ENCODE peak calls at places on chromosomes 7 and 10, in six cellular contexts. J is tibial artery, M is H7, C is psoas muscle, P is H1, K is lower lobe of right lung. E is an unnamed sample.

GRCh38 chr7:117951285-117951684 is 78.0 kb upstream of the CTTNBP2 start:
- DNase-seq in M (no peak), P (no peak), C (no peak), K (no peak), J (no peak), E (no peak)

GRCh38 chr10:2949221-2949947 is 118.0 kb upstream of the PFKP start:
- DNase-seq in C (no peak), K (no peak), M (no peak), J (no peak), P (no peak), E (no peak)

GRCh38 chr10:56831681-56832080 is 470.6 kb upstream of the ZWINT start:
- DNase-seq in C (no peak), K (no peak), J (no peak), M (no peak), P (no peak), E (no peak)

GRCh38 chr10:18368681-18369080 is 228.5 kb downstream of the CACNB2 start:
- DNase-seq in J (no peak), M (no peak), K (no peak), P (no peak), C (no peak), E (no peak)

GRCh38 chr10:97851341-97852001 is 1.8 kb downstream of the GOLGA7B start:
- DNase-seq in M (no peak), P (no peak), J (no peak), C (no peak), K (peak; percentile 69), E (no peak)

GRCh38 chr7:151233111-151233701 is 923 bp downstream of the CHPF2 start:
- DNase-seq in J (peak; percentile 78), P (no peak), M (peak; percentile 79), K (no peak), C (peak; percentile 59), E (peak; percentile 57)

GRCh38 chr10:60846173-60846572 is 67.9 kb downstream of the CDK1 start:
- DNase-seq in C (no peak), P (no peak), K (no peak), M (no peak), J (no peak), E (no peak)

GRCh38 chr7:157501576-157501975 is 164.8 kb downstream of the DNAJB6 start:
- DNase-seq in P (no peak), M (peak; percentile 17), K (no peak), J (no peak), C (no peak), E (no peak)

GRCh38 chr10:44510716-44511115 is 125.8 kb upstream of the CXCL12 start:
- DNase-seq in M (no peak), P (no peak), J (no peak), C (no peak), K (no peak), E (peak; percentile 8)

GRCh38 chr7:44796034-44796503 is 412 bp upstream of the PPIA start:
- DNase-seq in J (no peak), C (no peak), K (no peak), M (no peak), P (peak; percentile 23), E (no peak)

GRCh38 chr10:108755661-108756060 is 1167.7 kb downstream of the XPNPEP1 start:
- DNase-seq in P (no peak), J (no peak), M (no peak), C (no peak), K (no peak), E (no peak)

GRCh38 chr10:96369890-96370574 is 11.2 kb upstream of the OPALIN start:
- DNase-seq in C (no peak), J (no peak), P (no peak), M (no peak), K (no peak), E (no peak)

GRCh38 chr10:71092812-71093391 is 119.5 kb upstream of the UNC5B start:
- DNase-seq in M (no peak), P (no peak), J (peak; percentile 68), C (no peak), K (no peak), E (no peak)

GRCh38 chr7:2564970-2565546 is 6.3 kb downstream of the IQCE start:
- DNase-seq in P (no peak), M (no peak), J (no peak), K (peak; percentile 11), C (no peak), E (no peak)

GRCh38 chr10:29394321-29394932 is 105.6 kb downstream of the LYZL1 start:
- DNase-seq in C (no peak), M (peak; percentile 42), P (no peak), K (no peak), J (no peak), E (no peak)

GRCh38 chr10:33412261-33413092 is 78.0 kb upstream of the NRP1 start:
- DNase-seq in P (no peak), M (no peak), K (peak; percentile 60), C (peak; percentile 48), J (peak; percentile 70), E (peak; percentile 95)

GRCh38 chr10:33106767-33107166 is 148.7 kb upstream of the ITGB1 start:
- DNase-seq in C (no peak), K (no peak), J (no peak), P (no peak), M (no peak), E (no peak)

GRCh38 chr7:87447251-87447650 is 28.2 kb downstream of the ABCB4 start:
- DNase-seq in M (no peak), C (no peak), J (no peak), P (no peak), K (no peak), E (no peak)

GRCh38 chr10:90111671-90112070 is 410.3 kb downstream of the KIF20B start:
- DNase-seq in C (no peak), P (no peak), M (no peak), K (no peak), J (no peak), E (no peak)

DNA sequence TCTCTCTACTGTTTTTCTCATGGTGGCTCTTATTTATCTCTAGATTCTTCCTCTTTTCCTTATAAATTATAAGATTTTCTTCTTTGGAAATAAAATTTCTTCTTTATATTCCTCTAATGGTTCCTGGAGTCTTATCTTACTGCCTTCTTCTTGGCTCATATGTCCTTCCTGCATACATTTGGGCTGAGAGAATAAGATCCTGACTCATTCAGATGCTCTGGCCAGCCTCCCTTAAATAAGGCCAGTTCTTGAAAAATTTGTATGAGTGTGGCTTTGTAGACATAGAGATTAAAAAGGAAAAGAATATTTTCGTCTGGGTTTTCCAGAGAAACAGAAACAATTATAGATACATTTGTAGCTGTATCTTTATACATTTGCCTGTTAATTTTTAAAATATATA is 411.3 kb downstream of the KIF20B start:
- DNase-seq in J (no peak), P (no peak), C (no peak), K (no peak), M (no peak), E (peak; percentile 23)
- H3K4me3 ChIP-seq in J (no peak overlapping the region), P (no peak overlapping the region), C (no peak overlapping the region), K (no peak overlapping the region), M (no peak overlapping the region), E (no peak overlapping the region)

GRCh38 chr10:113333313-113333712 is 219.5 kb upstream of the HABP2 start:
- DNase-seq in P (no peak), M (no peak), C (no peak), J (no peak), K (no peak), E (no peak)
- H3K4me3 ChIP-seq in P (no peak overlapping the region), M (no peak overlapping the region), C (no peak overlapping the region), J (no peak overlapping the region), K (no peak overlapping the region), E (no peak overlapping the region)

GRCh38 chr7:101238226-101239182 is 902 bp upstream of the CLDN15 start:
- DNase-seq in K (no peak), J (no peak), P (no peak), M (peak; percentile 65), C (no peak), E (no peak)
- H3K4me3 ChIP-seq in K (peak overlapping the region; percentile 11), J (no peak overlapping the region), P (no peak overlapping the region), M (no peak overlapping the region), C (no peak overlapping the region), E (no peak overlapping the region)

GRCh38 chr7:67856046-67856445 is 859.4 kb downstream of the TYW1 start:
- DNase-seq in C (no peak), P (no peak), J (no peak), M (no peak), K (no peak), E (no peak)

GRCh38 chr7:67857698-67858097 is 861.1 kb downstream of the TYW1 start:
- DNase-seq in C (no peak), K (no peak), P (no peak), J (no peak), M (no peak), E (no peak)

GRCh38 chr7:67854236-67854635 is 857.6 kb downstream of the TYW1 start:
- DNase-seq in J (no peak), M (no peak), P (no peak), K (no peak), C (no peak), E (no peak)

GRCh38 chr7:67855322-67855721 is 858.7 kb downstream of the TYW1 start:
- DNase-seq in J (no peak), M (no peak), C (no peak), P (no peak), K (no peak), E (no peak)

GRCh38 chr7:67854784-67855183 is 858.2 kb downstream of the TYW1 start:
- DNase-seq in C (no peak), K (no peak), M (no peak), P (no peak), J (no peak), E (no peak)
- H3K4me3 ChIP-seq in C (no peak overlapping the region), K (no peak overlapping the region), M (no peak overlapping the region), P (no peak overlapping the region), J (no peak overlapping the region), E (no peak overlapping the region)

DNA sequence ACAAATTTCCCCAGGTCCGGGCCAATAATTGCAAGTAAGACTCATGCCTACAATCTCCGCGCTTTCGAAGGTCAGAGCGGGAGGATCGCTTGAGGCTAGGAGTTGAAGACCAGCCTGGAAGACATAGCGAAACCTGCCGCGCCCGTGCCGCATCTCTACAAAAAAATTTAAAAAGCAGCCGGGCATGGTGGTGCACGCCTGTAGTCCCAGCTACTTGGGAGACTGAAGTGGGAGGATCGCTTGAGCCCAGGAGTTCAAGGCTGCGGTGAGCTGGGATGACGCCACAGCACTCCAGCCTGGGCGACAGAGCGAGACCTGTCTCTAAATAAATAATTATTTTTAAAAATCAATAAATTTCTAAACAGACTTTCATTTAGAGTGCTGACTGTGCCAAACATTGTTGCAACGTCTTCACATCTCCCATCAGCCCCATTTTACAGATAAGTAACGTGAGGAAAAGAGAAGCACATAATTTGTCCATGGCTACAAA is 494 bp upstream of the CFAP43 start:
- DNase-seq in P (no peak), J (no peak), C (no peak), K (peak; percentile 51), M (no peak), E (no peak)
- H3K4me3 ChIP-seq in P (peak overlapping the region; percentile 69), J (peak overlapping the region; percentile 68), C (peak overlapping the region; percentile 92), K (peak overlapping the region; percentile 82), M (peak overlapping the region; percentile 94), E (peak overlapping the region; percentile 90)

GRCh38 chr10:43230101-43230908 is 36.6 kb downstream of the RASGEF1A start:
- DNase-seq in K (peak; percentile 32), M (peak; percentile 86), P (no peak), C (peak; percentile 5), J (peak; percentile 57), E (no peak)
- H3K4me3 ChIP-seq in K (peak overlapping the region; percentile 54), M (peak overlapping the region; percentile 49), P (peak overlapping the region; percentile 57), C (peak overlapping the region; percentile 53), J (no peak overlapping the region), E (no peak overlapping the region)

E was measured in skeletal muscle cell.